ENCODE peak calls at places on chromosomes 5 and 9, in five cellular contexts. P is mesothelial cell of epicardium, Q is Ammon's horn, O is BE2C, R is hypothalamus. E is an unnamed sample.

GRCh38 chr5:81827522-81827921 is 76.6 kb upstream of the SSBP2 start:
- DNase-seq in P (no peak), Q (no peak), O (no peak), R (no peak), E (no peak)

GRCh38 chr9:89841456-89841855 is 236.6 kb downstream of the GADD45G start:
- DNase-seq in P (no peak), Q (no peak), O (no peak), R (no peak), E (no peak)

GRCh38 chr5:101664071-101664791 is 631.9 kb downstream of the SLCO4C1 start:
- DNase-seq in P (no peak), Q (no peak), O (no peak), R (no peak), E (no peak)

GRCh38 chr9:102069969-102070368 is 331.5 kb upstream of the GRIN3A start:
- DNase-seq in P (no peak), Q (no peak), O (no peak), R (no peak), E (no peak)

GRCh38 chr5:33690736-33691135 is 201.1 kb downstream of the ADAMTS12 start:
- DNase-seq in P (no peak), Q (no peak), O (no peak), R (no peak), E (no peak)

GRCh38 chr5:82359286-82359685 is 81.1 kb upstream of the RPS23 start:
- DNase-seq in P (no peak), Q (no peak), O (no peak), R (no peak), E (no peak)

GRCh38 chr5:164002214-164002613 is 496.8 kb downstream of the MAT2B start:
- DNase-seq in P (no peak), Q (no peak), O (no peak), R (no peak), E (no peak)

GRCh38 chr9:31715250-31715649 is 669.2 kb upstream of the ACO1 start:
- DNase-seq in P (no peak), Q (no peak), O (no peak), R (no peak), E (no peak)

GRCh38 chr9:93587651-93588347 is 11.4 kb downstream of the PHF2 start:
- DNase-seq in P (no peak), Q (peak), O (no peak), R (no peak), E (no peak)

GRCh38 chr5:96893342-96893741 is 17.0 kb downstream of the ERAP2 start:
- DNase-seq in P (no peak), Q (no peak), O (peak), R (no peak), E (no peak)

GRCh38 chr5:176986280-176986679 is 20.3 kb downstream of the UIMC1 start:
- DNase-seq in P (no peak), Q (no peak), O (no peak), R (no peak), E (no peak)

GRCh38 chr9:106862946-106863740 is at the start of gene ZNF462:
- DNase-seq in P (peak), Q (peak), O (peak), R (no peak), E (no peak)

GRCh38 chr5:73454379-73455036 is 5.9 kb upstream of the FOXD1 start:
- DNase-seq in P (no peak), Q (peak), O (peak), R (no peak), E (peak)

GRCh38 chr5:150258126-150258525 is 31.4 kb downstream of the CAMK2A start:
- DNase-seq in P (no peak), Q (peak), O (no peak), R (no peak), E (no peak)

GRCh38 chr5:67617051-67617450 is 420.5 kb upstream of the CD180 start:
- DNase-seq in P (no peak), Q (no peak), O (no peak), R (no peak), E (no peak)

GRCh38 chr5:28788954-28789353 is 1750.6 kb upstream of the CDH9 start:
- DNase-seq in P (no peak), Q (no peak), O (no peak), R (no peak), E (no peak)

GRCh38 chr5:179343902-179344300 is 1.4 kb downstream of the ADAMTS2 start:
- DNase-seq in P (no peak), Q (no peak), O (peak), R (no peak), E (no peak)

GRCh38 chr5:147965712-147966111 is 59.4 kb upstream of the C5orf46 start:
- DNase-seq in P (no peak), Q (no peak), O (no peak), R (no peak), E (no peak)

GRCh38 chr9:536597-537511 is 304.6 kb upstream of the DMRT1 start:
- DNase-seq in P (no peak), Q (no peak), O (no peak), R (no peak), E (no peak)

GRCh38 chr9:129595323-129595741 is 25.6 kb downstream of the C9orf50 start:
- DNase-seq in P (no peak), Q (no peak), O (no peak), R (no peak), E (no peak)

GRCh38 chr5:39100851-39101396 is 26.7 kb upstream of the RICTOR start:
- DNase-seq in P (no peak), Q (peak), O (no peak), R (no peak), E (peak)

GRCh38 chr9:99660191-99660636 is 161.5 kb upstream of the NR4A3 start:
- DNase-seq in P (no peak), Q (peak), O (no peak), R (no peak), E (no peak)

GRCh38 chr5:75054110-75054930 is 2.0 kb upstream of the GCNT4 start:
- DNase-seq in P (no peak), Q (peak), O (no peak), R (no peak), E (no peak)

GRCh38 chr5:174204914-174205313 is 159.4 kb downstream of the NSG2 start:
- DNase-seq in P (no peak), Q (no peak), O (no peak), R (no peak), E (no peak)

GRCh38 chr5:79133121-79133656 is 21.6 kb downstream of the BHMT start:
- DNase-seq in P (no peak), Q (no peak), O (no peak), R (no peak), E (peak)

GRCh38 chr9:108838017-108838416 is 17.8 kb downstream of the ACTL7B start:
- DNase-seq in P (no peak), Q (no peak), O (no peak), R (no peak), E (no peak)

GRCh38 chr5:42800748-42801330 is 10.9 kb downstream of the SELENOP start:
- DNase-seq in P (no peak), Q (no peak), O (no peak), R (no peak), E (no peak)

GRCh38 chr5:151093476-151093889 is 12.6 kb upstream of the TNIP1 start:
- DNase-seq in P (no peak), Q (peak), O (no peak), R (no peak), E (no peak)

GRCh38 chr5:158287643-158288228 is 428.8 kb upstream of the CLINT1 start:
- DNase-seq in P (no peak), Q (no peak), O (no peak), R (no peak), E (no peak)

GRCh38 chr9:34520505-34521385 is 2.0 kb downstream of the ENHO start:
- DNase-seq in P (no peak), Q (no peak), O (no peak), R (no peak), E (no peak)

GRCh38 chr5:140108093-140109049 is 5.5 kb upstream of the PURA start:
- DNase-seq in P (no peak), Q (peak), O (peak), R (no peak), E (no peak)

GRCh38 chr5:173565491-173566038 is 50.9 kb downstream of the BOD1 start:
- DNase-seq in P (no peak), Q (no peak), O (no peak), R (no peak), E (no peak)

GRCh38 chr5:57037355-57037754 is 85.4 kb upstream of the MIER3 start:
- DNase-seq in P (no peak), Q (peak), O (peak), R (no peak), E (no peak)

GRCh38 chr9:81618923-81619322 is 70.4 kb downstream of the TLE1 start:
- DNase-seq in P (no peak), Q (no peak), O (no peak), R (no peak), E (no peak)

GRCh38 chr9:113635586-113635985 is 172.1 kb downstream of the RGS3 start:
- DNase-seq in P (no peak), Q (no peak), O (no peak), R (no peak), E (no peak)

GRCh38 chr5:22070151-22070550 is 783.0 kb downstream of the CDH12 start:
- DNase-seq in P (no peak), Q (no peak), O (no peak), R (no peak), E (no peak)

GRCh38 chr5:75168026-75168750 is 68.5 kb downstream of the ANKRD31 start:
- DNase-seq in P (no peak), Q (no peak), O (no peak), R (no peak), E (no peak)